ENCODE peak calls at places on chromosomes 16 and 17, in six cellular contexts. P is tibial nerve, M is A549, U is body of pancreas, Z is vagina, N is testis. O is an unnamed sample.
A peak's percentile ranks its signal among the peaks of the same experiment; 100 is the strongest.

GRCh38 chr16:47067203-47067602 is 76.5 kb downstream of the NETO2 start:
- DNase-seq in P (no peak), M (no peak), U (no peak), Z (no peak), N (no peak), O (no peak)

GRCh38 chr17:57577751-57578607 is 167.1 kb downstream of the CCDC182 start:
- DNase-seq in P (peak; percentile 25), M (no peak), U (peak; percentile 38), Z (no peak), N (peak; percentile 74), O (no peak)

GRCh38 chr16:88617268-88618031 is 20.9 kb upstream of the IL17C start:
- DNase-seq in P (no peak), M (no peak), U (no peak), Z (no peak), N (no peak), O (peak; percentile 51)

GRCh38 chr17:28008526-28008925 is 34.0 kb upstream of the NLK start:
- DNase-seq in P (no peak), M (peak; percentile 46), U (peak; percentile 73), Z (no peak), N (peak; percentile 51), O (peak; percentile 35)

GRCh38 chr16:28293589-28293935 is 1.2 kb downstream of the SBK1 start:
- DNase-seq in P (no peak), M (no peak), U (no peak), Z (no peak), N (no peak), O (no peak)

GRCh38 chr17:44022246-44022645 is 7.5 kb upstream of the TMEM101 start:
- DNase-seq in P (no peak), M (no peak), U (no peak), Z (no peak), N (no peak), O (no peak)

GRCh38 chr16:8849411-8850011 is 19.3 kb downstream of the CARHSP1 start:
- DNase-seq in P (no peak), M (no peak), U (no peak), Z (no peak), N (no peak), O (no peak)

GRCh38 chr17:56679148-56679766 is 85.8 kb downstream of the NOG start:
- DNase-seq in P (no peak), M (peak; percentile 23), U (no peak), Z (no peak), N (no peak), O (no peak)

GRCh38 chr16:69601250-69601649 is 35.5 kb downstream of the NFAT5 start:
- DNase-seq in P (no peak), M (no peak), U (no peak), Z (no peak), N (no peak), O (peak; percentile 44)

GRCh38 chr17:38926290-38927070 is 1.1 kb downstream of the LASP1NB start:
- DNase-seq in P (no peak), M (no peak), U (no peak), Z (no peak), N (peak; percentile 12), O (no peak)

GRCh38 chr16:66668777-66669444 is 27.6 kb downstream of the CMTM4 start:
- DNase-seq in P (no peak), M (no peak), U (no peak), Z (no peak), N (no peak), O (no peak)

GRCh38 chr16:3578121-3578520 is 918 bp upstream of the NLRC3 start:
- DNase-seq in P (no peak), M (no peak), U (no peak), Z (no peak), N (no peak), O (no peak)

GRCh38 chr16:66801320-66802105 is at the start of gene TERB1:
- DNase-seq in P (no peak), M (no peak), U (no peak), Z (no peak), N (peak; percentile 67), O (no peak)

GRCh38 chr17:79100405-79100804 is 25.8 kb downstream of the ENGASE start:
- DNase-seq in P (no peak), M (no peak), U (no peak), Z (no peak), N (no peak), O (peak; percentile 52)

GRCh38 chr16:303760-304505 is 21.0 kb downstream of the PDIA2 start:
- DNase-seq in P (no peak), M (peak; percentile 44), U (no peak), Z (no peak), N (no peak), O (peak; percentile 78)

GRCh38 chr17:52986056-52986662 is 827.6 kb upstream of the CA10 start:
- DNase-seq in P (no peak), M (no peak), U (no peak), Z (no peak), N (no peak), O (no peak)

GRCh38 chr17:7888184-7888920 is at the start of gene CHD3:
- DNase-seq in P (no peak), M (no peak), U (peak; percentile 58), Z (no peak), N (no peak), O (peak; percentile 76)

GRCh38 chr16:22672830-22673210 is 141.1 kb upstream of the HS3ST2 start:
- DNase-seq in P (no peak), M (no peak), U (no peak), Z (no peak), N (no peak), O (no peak)

GRCh38 chr16:11105038-11105903 is 150.7 kb downstream of the SOCS1 start:
- DNase-seq in P (no peak), M (peak; percentile 6), U (peak; percentile 47), Z (no peak), N (peak; percentile 37), O (no peak)

GRCh38 chr17:68302066-68302564 is 10.8 kb downstream of the ARSG start:
- DNase-seq in P (peak; percentile 45), M (no peak), U (no peak), Z (no peak), N (peak; percentile 80), O (no peak)

GRCh38 chr17:21304091-21304490 is 19.6 kb downstream of the MAP2K3 start:
- DNase-seq in P (no peak), M (no peak), U (no peak), Z (no peak), N (no peak), O (peak; percentile 80)

GRCh38 chr17:5439446-5439764 is 450 bp upstream of the C1QBP start:
- DNase-seq in P (no peak), M (no peak), U (no peak), Z (no peak), N (no peak), O (no peak)

GRCh38 chr17:5443728-5444127 is 4.8 kb upstream of the C1QBP start:
- DNase-seq in P (no peak), M (no peak), U (no peak), Z (no peak), N (no peak), O (no peak)

GRCh38 chr17:5437721-5438317 is 1.1 kb downstream of the C1QBP start:
- DNase-seq in P (no peak), M (no peak), U (no peak), Z (no peak), N (no peak), O (no peak)

GRCh38 chr17:5434984-5435383 is 4.0 kb downstream of the C1QBP start:
- DNase-seq in P (no peak), M (no peak), U (no peak), Z (no peak), N (peak; percentile 62), O (no peak)

GRCh38 chr17:5438716-5439445 is at the start of gene C1QBP:
- DNase-seq in P (peak; percentile 80), M (peak; percentile 96), U (peak; percentile 94), Z (no peak), N (peak; percentile 94), O (peak; percentile 99)
- TF ChIP-seq POLR2A in P (peak; percentile 64), M (peak; percentile 93), U (peak; percentile 67), Z (peak; percentile 40), N (no peak), O (peak; percentile 39)

GRCh38 chr17:69762766-69763165 is 312.3 kb upstream of the KCNJ16 start:
- DNase-seq in P (no peak), M (no peak), U (no peak), Z (no peak), N (no peak), O (no peak)
- H3K27ac ChIP-seq in P (no peak overlapping the region), M (peak overlapping the region; percentile 86), U (no peak overlapping the region), Z (no peak overlapping the region), N (no peak overlapping the region), O (no peak overlapping the region)

GRCh38 chr17:62101090-62101489 is 36.0 kb upstream of the MED13 start:
- DNase-seq in P (no peak), M (no peak), U (no peak), Z (no peak), N (no peak), O (no peak)

GRCh38 chr17:62099532-62099931 is 34.5 kb upstream of the MED13 start:
- DNase-seq in P (no peak), M (no peak), U (no peak), Z (no peak), N (no peak), O (no peak)

GRCh38 chr17:62096401-62096670 is 31.3 kb upstream of the MED13 start:
- DNase-seq in P (no peak), M (no peak), U (no peak), Z (no peak), N (no peak), O (no peak)

GRCh38 chr17:62100050-62100449 is 35.0 kb upstream of the MED13 start:
- DNase-seq in P (no peak), M (no peak), U (no peak), Z (no peak), N (no peak), O (no peak)

GRCh38 chr17:62098623-62099231 is 33.6 kb upstream of the MED13 start:
- DNase-seq in P (no peak), M (no peak), U (no peak), Z (no peak), N (no peak), O (no peak)
- TF ChIP-seq POLR2A in P (no peak), M (no peak), U (no peak), Z (no peak), N (no peak), O (no peak)

GRCh38 chr16:86216591-86216990 is 293.7 kb upstream of the FOXF1 start:
- DNase-seq in P (no peak), M (no peak), U (no peak), Z (no peak), N (no peak), O (no peak)

GRCh38 chr16:86218479-86219170 is 291.7 kb upstream of the FOXF1 start:
- DNase-seq in P (no peak), M (no peak), U (no peak), Z (no peak), N (no peak), O (no peak)

GRCh38 chr16:86215979-86216585 is 294.2 kb upstream of the FOXF1 start:
- DNase-seq in P (no peak), M (no peak), U (no peak), Z (no peak), N (no peak), O (no peak)

GRCh38 chr16:86217001-86217890 is 293.1 kb upstream of the FOXF1 start:
- DNase-seq in P (no peak), M (no peak), U (no peak), Z (no peak), N (no peak), O (peak; percentile 14)

DNA sequence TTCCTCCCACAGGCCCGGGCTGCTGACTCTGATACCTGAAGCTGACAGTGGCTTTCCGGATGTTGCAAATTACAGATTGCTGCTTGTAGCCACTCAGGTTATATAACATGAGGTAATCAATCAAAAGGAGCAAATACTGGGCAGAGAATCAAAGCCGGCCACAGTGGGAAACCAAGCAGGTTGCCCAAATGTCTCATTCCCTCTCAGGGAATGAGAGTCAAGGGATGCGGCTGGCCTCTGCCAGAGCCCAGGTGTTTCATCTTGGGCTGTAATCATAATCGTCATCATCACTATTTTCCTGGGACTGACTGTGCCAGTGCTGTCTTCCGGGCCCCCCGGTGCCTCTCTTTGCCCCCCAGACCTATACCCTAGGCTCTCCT is 292.4 kb upstream of the FOXF1 start:
- DNase-seq in P (no peak), M (no peak), U (peak; percentile 84), Z (no peak), N (no peak), O (no peak)
- H3K27ac ChIP-seq in P (no peak overlapping the region), M (no peak overlapping the region), U (peak overlapping the region; percentile 77), Z (no peak overlapping the region), N (no peak overlapping the region), O (no peak overlapping the region)

O was measured in upper lobe of left lung.